ENCODE peak calls at places on chromosome 20, in six cellular contexts. One of them, this sample, is unnamed.

GRCh38 chr20:52987295-52987694 is 15.1 kb downstream of the TSHZ2 start:
- DNase-seq in right lobe of liver: no peak
- DNase-seq in neural crest cell: no peak
- DNase-seq in fibroblast of the aortic adventitia: no peak
- DNase-seq in H9: no peak
- DNase-seq in AG10803: no peak
- DNase-seq in this sample: no peak

GRCh38 chr20:24914388-24915241 is 34.5 kb upstream of the CST7 start:
- DNase-seq in right lobe of liver: no peak
- DNase-seq in neural crest cell: no peak
- DNase-seq in fibroblast of the aortic adventitia: no peak
- DNase-seq in H9: no peak
- DNase-seq in AG10803: no peak
- DNase-seq in this sample: no peak

GRCh38 chr20:991850-992249 is 10.3 kb downstream of the RSPO4 start:
- DNase-seq in right lobe of liver: no peak
- DNase-seq in neural crest cell: no peak
- DNase-seq in fibroblast of the aortic adventitia: no peak
- DNase-seq in H9: peak
- DNase-seq in AG10803: no peak
- DNase-seq in this sample: no peak

GRCh38 chr20:59785986-59786753 is 147.3 kb downstream of the SYCP2 start:
- DNase-seq in right lobe of liver: no peak
- DNase-seq in neural crest cell: no peak
- DNase-seq in fibroblast of the aortic adventitia: no peak
- DNase-seq in H9: peak
- DNase-seq in AG10803: no peak
- DNase-seq in this sample: no peak

GRCh38 chr20:11686900-11687543 is 230.7 kb upstream of the BTBD3 start:
- DNase-seq in right lobe of liver: peak
- DNase-seq in neural crest cell: no peak
- DNase-seq in fibroblast of the aortic adventitia: peak
- DNase-seq in H9: peak
- DNase-seq in AG10803: peak
- DNase-seq in this sample: no peak

GRCh38 chr20:63738687-63739128 is 868 bp upstream of the SLC2A4RG start:
- DNase-seq in right lobe of liver: peak
- DNase-seq in neural crest cell: peak
- DNase-seq in fibroblast of the aortic adventitia: no peak
- DNase-seq in H9: peak
- DNase-seq in AG10803: peak
- DNase-seq in this sample: peak

GRCh38 chr20:14093652-14094051 is 98.3 kb downstream of the MACROD2 start:
- DNase-seq in right lobe of liver: no peak
- DNase-seq in neural crest cell: no peak
- DNase-seq in fibroblast of the aortic adventitia: no peak
- DNase-seq in H9: no peak
- DNase-seq in AG10803: no peak
- DNase-seq in this sample: no peak

GRCh38 chr20:19907326-19908056 is 109.7 kb upstream of the NAA20 start:
- DNase-seq in right lobe of liver: no peak
- DNase-seq in neural crest cell: no peak
- DNase-seq in fibroblast of the aortic adventitia: no peak
- DNase-seq in H9: no peak
- DNase-seq in AG10803: no peak
- DNase-seq in this sample: no peak

GRCh38 chr20:37518606-37519507 is 2.2 kb upstream of the NNAT start:
- DNase-seq in right lobe of liver: peak
- DNase-seq in neural crest cell: no peak
- DNase-seq in fibroblast of the aortic adventitia: no peak
- DNase-seq in H9: no peak
- DNase-seq in AG10803: no peak
- DNase-seq in this sample: no peak

GRCh38 chr20:13683833-13684232 is 45.1 kb upstream of the TASP1 start:
- DNase-seq in right lobe of liver: no peak
- DNase-seq in neural crest cell: no peak
- DNase-seq in fibroblast of the aortic adventitia: no peak
- DNase-seq in H9: no peak
- DNase-seq in AG10803: no peak
- DNase-seq in this sample: no peak

GRCh38 chr20:8540466-8540865 is 408.4 kb downstream of the PLCB1 start:
- DNase-seq in right lobe of liver: no peak
- DNase-seq in neural crest cell: no peak
- DNase-seq in fibroblast of the aortic adventitia: no peak
- DNase-seq in H9: no peak
- DNase-seq in AG10803: no peak
- DNase-seq in this sample: no peak

GRCh38 chr20:5495939-5496338 is 179.2 kb upstream of the PROKR2 start:
- DNase-seq in right lobe of liver: no peak
- DNase-seq in neural crest cell: no peak
- DNase-seq in fibroblast of the aortic adventitia: no peak
- DNase-seq in H9: no peak
- DNase-seq in AG10803: no peak
- DNase-seq in this sample: no peak

GRCh38 chr20:47535994-47536393 is 34.3 kb downstream of the NCOA3 start:
- DNase-seq in right lobe of liver: no peak
- DNase-seq in neural crest cell: no peak
- DNase-seq in fibroblast of the aortic adventitia: no peak
- DNase-seq in H9: no peak
- DNase-seq in AG10803: no peak
- DNase-seq in this sample: no peak

GRCh38 chr20:47532002-47532401 is 30.3 kb downstream of the NCOA3 start:
- DNase-seq in right lobe of liver: no peak
- DNase-seq in neural crest cell: no peak
- DNase-seq in fibroblast of the aortic adventitia: no peak
- DNase-seq in H9: no peak
- DNase-seq in AG10803: no peak
- DNase-seq in this sample: no peak

GRCh38 chr20:47533518-47534062 is 31.9 kb downstream of the NCOA3 start:
- DNase-seq in right lobe of liver: no peak
- DNase-seq in neural crest cell: no peak
- DNase-seq in fibroblast of the aortic adventitia: no peak
- DNase-seq in H9: no peak
- DNase-seq in AG10803: no peak
- DNase-seq in this sample: no peak

GRCh38 chr20:47534405-47534804 is 32.7 kb downstream of the NCOA3 start:
- DNase-seq in right lobe of liver: no peak
- DNase-seq in neural crest cell: no peak
- DNase-seq in fibroblast of the aortic adventitia: no peak
- DNase-seq in H9: no peak
- DNase-seq in AG10803: no peak
- DNase-seq in this sample: no peak

GRCh38 chr20:47535088-47535487 is 33.4 kb downstream of the NCOA3 start:
- DNase-seq in right lobe of liver: no peak
- DNase-seq in neural crest cell: no peak
- DNase-seq in fibroblast of the aortic adventitia: no peak
- DNase-seq in H9: peak
- DNase-seq in AG10803: no peak
- DNase-seq in this sample: no peak
- TF ChIP-seq CTCF in right lobe of liver: no peak
- TF ChIP-seq CTCF in neural crest cell: peak
- TF ChIP-seq CTCF in fibroblast of the aortic adventitia: no peak
- TF ChIP-seq CTCF in H9: peak
- TF ChIP-seq CTCF in AG10803: no peak
- TF ChIP-seq CTCF in this sample: no peak

GRCh38 chr20:32468313-32468640 is 110.1 kb downstream of the ASXL1 start:
- DNase-seq in right lobe of liver: no peak
- DNase-seq in neural crest cell: no peak
- DNase-seq in fibroblast of the aortic adventitia: no peak
- DNase-seq in H9: no peak
- DNase-seq in AG10803: no peak
- DNase-seq in this sample: no peak

GRCh38 chr20:32468860-32469259 is 110.7 kb downstream of the ASXL1 start:
- DNase-seq in right lobe of liver: no peak
- DNase-seq in neural crest cell: no peak
- DNase-seq in fibroblast of the aortic adventitia: no peak
- DNase-seq in H9: no peak
- DNase-seq in AG10803: no peak
- DNase-seq in this sample: no peak

GRCh38 chr20:32472581-32473207 is 112.4 kb downstream of the NOL4L start:
- DNase-seq in right lobe of liver: no peak
- DNase-seq in neural crest cell: no peak
- DNase-seq in fibroblast of the aortic adventitia: no peak
- DNase-seq in H9: no peak
- DNase-seq in AG10803: no peak
- DNase-seq in this sample: no peak

GRCh38 chr20:32470940-32471339 is 112.8 kb downstream of the ASXL1 start:
- DNase-seq in right lobe of liver: no peak
- DNase-seq in neural crest cell: no peak
- DNase-seq in fibroblast of the aortic adventitia: no peak
- DNase-seq in H9: no peak
- DNase-seq in AG10803: no peak
- DNase-seq in this sample: no peak

GRCh38 chr20:32470025-32470861 is 112.1 kb downstream of the ASXL1 start:
- DNase-seq in right lobe of liver: peak
- DNase-seq in neural crest cell: no peak
- DNase-seq in fibroblast of the aortic adventitia: peak
- DNase-seq in H9: peak
- DNase-seq in AG10803: peak
- DNase-seq in this sample: no peak
- TF ChIP-seq CTCF in right lobe of liver: peak
- TF ChIP-seq CTCF in neural crest cell: peak
- TF ChIP-seq CTCF in fibroblast of the aortic adventitia: peak
- TF ChIP-seq CTCF in H9: peak
- TF ChIP-seq CTCF in AG10803: no peak
- TF ChIP-seq CTCF in this sample: no peak

GRCh38 chr20:62500237-62500864 is 24.6 kb upstream of the GATA5 start:
- DNase-seq in right lobe of liver: peak
- DNase-seq in neural crest cell: peak
- DNase-seq in fibroblast of the aortic adventitia: peak
- DNase-seq in H9: peak
- DNase-seq in AG10803: peak
- DNase-seq in this sample: peak
- TF ChIP-seq CTCF in right lobe of liver: peak
- TF ChIP-seq CTCF in neural crest cell: peak
- TF ChIP-seq CTCF in fibroblast of the aortic adventitia: peak
- TF ChIP-seq CTCF in H9: peak
- TF ChIP-seq CTCF in AG10803: peak
- TF ChIP-seq CTCF in this sample: peak

DNA sequence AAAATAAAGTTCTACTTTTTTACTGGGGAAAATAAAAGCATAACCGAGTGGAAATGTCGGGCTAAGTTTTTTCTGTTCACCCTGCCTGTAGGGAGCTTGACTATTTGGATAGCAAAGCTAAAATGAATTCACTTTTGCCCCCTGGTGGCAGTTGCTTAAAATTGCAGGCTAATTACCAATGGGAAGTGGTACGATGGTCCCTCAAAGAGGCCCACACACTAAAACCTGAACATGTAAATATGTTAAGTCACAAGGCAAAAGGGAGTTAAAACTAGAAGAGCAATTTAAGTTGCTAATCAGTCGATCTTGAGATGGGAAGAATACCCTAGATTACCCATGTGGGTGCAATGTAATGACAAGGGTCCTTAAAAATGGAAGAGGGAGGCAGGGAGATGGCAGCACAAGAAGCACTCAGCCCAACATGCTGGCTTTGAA is 916 bp upstream of the SUN5 start:
- DNase-seq in right lobe of liver: no peak
- DNase-seq in neural crest cell: peak
- DNase-seq in fibroblast of the aortic adventitia: no peak
- DNase-seq in H9: peak
- DNase-seq in AG10803: no peak
- DNase-seq in this sample: no peak
- TF ChIP-seq CTCF in right lobe of liver: no peak
- TF ChIP-seq CTCF in neural crest cell: peak
- TF ChIP-seq CTCF in fibroblast of the aortic adventitia: peak
- TF ChIP-seq CTCF in H9: peak
- TF ChIP-seq CTCF in AG10803: peak
- TF ChIP-seq CTCF in this sample: peak

GRCh38 chr20:61737812-61738443 is 327.8 kb downstream of the TAF4 start:
- DNase-seq in right lobe of liver: peak
- DNase-seq in neural crest cell: no peak
- DNase-seq in fibroblast of the aortic adventitia: no peak
- DNase-seq in H9: no peak
- DNase-seq in AG10803: no peak
- DNase-seq in this sample: no peak

GRCh38 chr20:61739832-61740118 is 325.9 kb downstream of the TAF4 start:
- DNase-seq in right lobe of liver: peak
- DNase-seq in neural crest cell: no peak
- DNase-seq in fibroblast of the aortic adventitia: no peak
- DNase-seq in H9: no peak
- DNase-seq in AG10803: no peak
- DNase-seq in this sample: no peak

GRCh38 chr20:61738601-61739069 is 327.0 kb downstream of the TAF4 start:
- DNase-seq in right lobe of liver: peak
- DNase-seq in neural crest cell: no peak
- DNase-seq in fibroblast of the aortic adventitia: no peak
- DNase-seq in H9: no peak
- DNase-seq in AG10803: no peak
- DNase-seq in this sample: no peak

GRCh38 chr20:61737346-61737745 is 328.3 kb downstream of the TAF4 start:
- DNase-seq in right lobe of liver: peak
- DNase-seq in neural crest cell: no peak
- DNase-seq in fibroblast of the aortic adventitia: no peak
- DNase-seq in H9: no peak
- DNase-seq in AG10803: no peak
- DNase-seq in this sample: no peak

GRCh38 chr20:61739086-61739831 is 326.4 kb downstream of the TAF4 start:
- DNase-seq in right lobe of liver: peak
- DNase-seq in neural crest cell: no peak
- DNase-seq in fibroblast of the aortic adventitia: no peak
- DNase-seq in H9: no peak
- DNase-seq in AG10803: no peak
- DNase-seq in this sample: no peak
- TF ChIP-seq CTCF in right lobe of liver: no peak
- TF ChIP-seq CTCF in neural crest cell: no peak
- TF ChIP-seq CTCF in fibroblast of the aortic adventitia: no peak
- TF ChIP-seq CTCF in H9: no peak
- TF ChIP-seq CTCF in AG10803: no peak
- TF ChIP-seq CTCF in this sample: no peak

This sample was measured in CD8-positive, alpha-beta T cell.